ENCODE peak calls at places on chromosomes 1 and 21, in seven cellular contexts. One of them, this sample, is unnamed.

GRCh38 chr1:4585216-4585615 is 69.2 kb upstream of the AJAP1 start:
- DNase-seq in mesendoderm: peak
- DNase-seq in neuronal stem cell: peak
- DNase-seq in trophoblast cell: peak
- DNase-seq in IMR-90: no peak
- DNase-seq in H9: peak
- DNase-seq in H1: no peak
- DNase-seq in this sample: no peak

GRCh38 chr1:119544165-119544762 is 37.3 kb downstream of the HSD3B1 start:
- DNase-seq in mesendoderm: peak
- DNase-seq in neuronal stem cell: no peak
- DNase-seq in trophoblast cell: peak
- DNase-seq in IMR-90: no peak
- DNase-seq in H9: peak
- DNase-seq in H1: no peak
- DNase-seq in this sample: peak

GRCh38 chr1:184225501-184226487 is 161.0 kb upstream of the C1orf21 start:
- DNase-seq in mesendoderm: no peak
- DNase-seq in neuronal stem cell: no peak
- DNase-seq in trophoblast cell: no peak
- DNase-seq in IMR-90: no peak
- DNase-seq in H9: no peak
- DNase-seq in H1: no peak
- DNase-seq in this sample: no peak

GRCh38 chr1:44405804-44406743 is 1.0 kb downstream of the RNF220 start:
- DNase-seq in mesendoderm: peak
- DNase-seq in neuronal stem cell: no peak
- DNase-seq in trophoblast cell: no peak
- DNase-seq in IMR-90: no peak
- DNase-seq in H9: peak
- DNase-seq in H1: no peak
- DNase-seq in this sample: peak

GRCh38 chr21:8991968-8992621 is 1529.3 kb upstream of the TPTE start:
- DNase-seq in mesendoderm: no peak
- DNase-seq in neuronal stem cell: no peak
- DNase-seq in trophoblast cell: peak
- DNase-seq in IMR-90: no peak
- DNase-seq in H9: no peak
- DNase-seq in H1: no peak
- DNase-seq in this sample: no peak

GRCh38 chr1:210257698-210258395 is 25.3 kb downstream of the SERTAD4 start:
- DNase-seq in mesendoderm: no peak
- DNase-seq in neuronal stem cell: no peak
- DNase-seq in trophoblast cell: no peak
- DNase-seq in IMR-90: no peak
- DNase-seq in H9: no peak
- DNase-seq in H1: no peak
- DNase-seq in this sample: no peak

GRCh38 chr1:97192872-97193572 is 471.4 kb downstream of the PTBP2 start:
- DNase-seq in mesendoderm: peak
- DNase-seq in neuronal stem cell: no peak
- DNase-seq in trophoblast cell: peak
- DNase-seq in IMR-90: peak
- DNase-seq in H9: no peak
- DNase-seq in H1: no peak
- DNase-seq in this sample: peak

GRCh38 chr1:47190807-47191206 is 971 bp upstream of the PDZK1IP1 start:
- DNase-seq in mesendoderm: no peak
- DNase-seq in neuronal stem cell: no peak
- DNase-seq in trophoblast cell: no peak
- DNase-seq in IMR-90: no peak
- DNase-seq in H9: peak
- DNase-seq in H1: no peak
- DNase-seq in this sample: no peak

GRCh38 chr21:34604556-34604955 is 10.4 kb downstream of the RCAN1 start:
- DNase-seq in mesendoderm: no peak
- DNase-seq in neuronal stem cell: no peak
- DNase-seq in trophoblast cell: no peak
- DNase-seq in IMR-90: no peak
- DNase-seq in H9: no peak
- DNase-seq in H1: no peak
- DNase-seq in this sample: no peak

GRCh38 chr1:65021792-65022191 is 55.4 kb upstream of the JAK1 start:
- DNase-seq in mesendoderm: no peak
- DNase-seq in neuronal stem cell: no peak
- DNase-seq in trophoblast cell: no peak
- DNase-seq in IMR-90: no peak
- DNase-seq in H9: no peak
- DNase-seq in H1: no peak
- DNase-seq in this sample: no peak

GRCh38 chr1:40944326-40944725 is 35.2 kb upstream of the CTPS1 start:
- DNase-seq in mesendoderm: no peak
- DNase-seq in neuronal stem cell: no peak
- DNase-seq in trophoblast cell: peak
- DNase-seq in IMR-90: peak
- DNase-seq in H9: no peak
- DNase-seq in H1: no peak
- DNase-seq in this sample: peak

GRCh38 chr1:40745180-40745579 is 38.4 kb upstream of the KCNQ4 start:
- DNase-seq in mesendoderm: peak
- DNase-seq in neuronal stem cell: no peak
- DNase-seq in trophoblast cell: peak
- DNase-seq in IMR-90: peak
- DNase-seq in H9: no peak
- DNase-seq in H1: no peak
- DNase-seq in this sample: no peak

GRCh38 chr1:31707711-31708110 is 3.9 kb upstream of the COL16A1 start:
- DNase-seq in mesendoderm: peak
- DNase-seq in neuronal stem cell: no peak
- DNase-seq in trophoblast cell: peak
- DNase-seq in IMR-90: peak
- DNase-seq in H9: no peak
- DNase-seq in H1: no peak
- DNase-seq in this sample: peak

GRCh38 chr1:3170566-3171453 is 101.8 kb downstream of the PRDM16 start:
- DNase-seq in mesendoderm: no peak
- DNase-seq in neuronal stem cell: peak
- DNase-seq in trophoblast cell: no peak
- DNase-seq in IMR-90: no peak
- DNase-seq in H9: no peak
- DNase-seq in H1: no peak
- DNase-seq in this sample: peak

GRCh38 chr1:185483647-185484450 is 166.8 kb upstream of the IVNS1ABP start:
- DNase-seq in mesendoderm: peak
- DNase-seq in neuronal stem cell: no peak
- DNase-seq in trophoblast cell: peak
- DNase-seq in IMR-90: peak
- DNase-seq in H9: no peak
- DNase-seq in H1: no peak
- DNase-seq in this sample: peak

GRCh38 chr1:226355679-226356583 is 47.0 kb upstream of the LIN9 start:
- DNase-seq in mesendoderm: no peak
- DNase-seq in neuronal stem cell: no peak
- DNase-seq in trophoblast cell: no peak
- DNase-seq in IMR-90: no peak
- DNase-seq in H9: no peak
- DNase-seq in H1: no peak
- DNase-seq in this sample: peak

GRCh38 chr1:18271336-18271735 is 163.7 kb downstream of the IGSF21 start:
- DNase-seq in mesendoderm: no peak
- DNase-seq in neuronal stem cell: no peak
- DNase-seq in trophoblast cell: no peak
- DNase-seq in IMR-90: no peak
- DNase-seq in H9: no peak
- DNase-seq in H1: no peak
- DNase-seq in this sample: no peak

GRCh38 chr21:38848187-38848609 is 42.5 kb downstream of the ETS2 start:
- DNase-seq in mesendoderm: no peak
- DNase-seq in neuronal stem cell: no peak
- DNase-seq in trophoblast cell: no peak
- DNase-seq in IMR-90: no peak
- DNase-seq in H9: no peak
- DNase-seq in H1: no peak
- DNase-seq in this sample: peak

GRCh38 chr1:25034736-25035522 is 104.9 kb upstream of the RUNX3 start:
- DNase-seq in mesendoderm: no peak
- DNase-seq in neuronal stem cell: no peak
- DNase-seq in trophoblast cell: no peak
- DNase-seq in IMR-90: no peak
- DNase-seq in H9: no peak
- DNase-seq in H1: no peak
- DNase-seq in this sample: no peak

GRCh38 chr1:150995896-150996295 is 10.8 kb downstream of the MINDY1 start:
- DNase-seq in mesendoderm: peak
- DNase-seq in neuronal stem cell: no peak
- DNase-seq in trophoblast cell: peak
- DNase-seq in IMR-90: no peak
- DNase-seq in H9: peak
- DNase-seq in H1: no peak
- DNase-seq in this sample: peak

GRCh38 chr1:28328228-28328648 is 602 bp upstream of the MED18 start:
- DNase-seq in mesendoderm: no peak
- DNase-seq in neuronal stem cell: no peak
- DNase-seq in trophoblast cell: no peak
- DNase-seq in IMR-90: no peak
- DNase-seq in H9: no peak
- DNase-seq in H1: no peak
- DNase-seq in this sample: no peak

GRCh38 chr1:11735854-11736745 is at the start of gene AGTRAP:
- DNase-seq in mesendoderm: peak
- DNase-seq in neuronal stem cell: peak
- DNase-seq in trophoblast cell: peak
- DNase-seq in IMR-90: peak
- DNase-seq in H9: peak
- DNase-seq in H1: peak
- DNase-seq in this sample: peak

GRCh38 chr1:79859212-79859948 is 852.9 kb upstream of the ADGRL4 start:
- DNase-seq in mesendoderm: peak
- DNase-seq in neuronal stem cell: no peak
- DNase-seq in trophoblast cell: no peak
- DNase-seq in IMR-90: peak
- DNase-seq in H9: no peak
- DNase-seq in H1: no peak
- DNase-seq in this sample: peak

GRCh38 chr1:60149254-60149653 is 75.7 kb upstream of the C1orf87 start:
- DNase-seq in mesendoderm: no peak
- DNase-seq in neuronal stem cell: no peak
- DNase-seq in trophoblast cell: no peak
- DNase-seq in IMR-90: no peak
- DNase-seq in H9: no peak
- DNase-seq in H1: no peak
- DNase-seq in this sample: no peak

GRCh38 chr1:223731076-223731770 is 18.9 kb downstream of the CAPN2 start:
- DNase-seq in mesendoderm: no peak
- DNase-seq in neuronal stem cell: no peak
- DNase-seq in trophoblast cell: peak
- DNase-seq in IMR-90: peak
- DNase-seq in H9: no peak
- DNase-seq in H1: no peak
- DNase-seq in this sample: peak

GRCh38 chr1:11354893-11355593 is 82.0 kb downstream of the UBIAD1 start:
- DNase-seq in mesendoderm: peak
- DNase-seq in neuronal stem cell: no peak
- DNase-seq in trophoblast cell: no peak
- DNase-seq in IMR-90: no peak
- DNase-seq in H9: no peak
- DNase-seq in H1: no peak
- DNase-seq in this sample: no peak

GRCh38 chr21:45126085-45126687 is 51.8 kb downstream of the ADARB1 start:
- DNase-seq in mesendoderm: no peak
- DNase-seq in neuronal stem cell: no peak
- DNase-seq in trophoblast cell: no peak
- DNase-seq in IMR-90: no peak
- DNase-seq in H9: no peak
- DNase-seq in H1: no peak
- DNase-seq in this sample: no peak

GRCh38 chr1:66676616-66677298 is 75.5 kb upstream of the DYNLT5 start:
- DNase-seq in mesendoderm: no peak
- DNase-seq in neuronal stem cell: no peak
- DNase-seq in trophoblast cell: peak
- DNase-seq in IMR-90: peak
- DNase-seq in H9: no peak
- DNase-seq in H1: no peak
- DNase-seq in this sample: peak

GRCh38 chr1:32372149-32372756 is 9.9 kb downstream of the TSSK3 start:
- DNase-seq in mesendoderm: no peak
- DNase-seq in neuronal stem cell: no peak
- DNase-seq in trophoblast cell: no peak
- DNase-seq in IMR-90: no peak
- DNase-seq in H9: no peak
- DNase-seq in H1: no peak
- DNase-seq in this sample: peak

DNA sequence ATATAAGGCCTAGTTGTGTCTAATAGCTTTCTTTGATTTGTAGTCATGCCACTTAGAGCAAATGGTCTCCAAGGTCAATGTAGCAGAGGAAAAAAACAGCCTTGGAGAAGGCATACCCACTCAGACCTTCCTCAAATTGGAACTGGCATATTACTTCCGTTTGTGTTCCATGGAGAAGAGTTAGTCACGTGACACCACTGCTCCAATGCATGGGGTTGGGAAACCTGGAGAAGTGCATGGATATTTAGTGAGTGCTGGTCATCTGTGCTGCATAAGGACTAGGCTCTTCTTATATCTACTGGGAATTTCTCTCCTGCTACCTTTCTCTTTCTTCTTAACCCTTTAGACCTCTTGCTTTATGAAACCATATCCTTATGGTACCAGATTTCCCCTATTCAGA is 167.8 kb downstream of the BACH1 start:
- DNase-seq in mesendoderm: no peak
- DNase-seq in neuronal stem cell: no peak
- DNase-seq in trophoblast cell: no peak
- DNase-seq in IMR-90: no peak
- DNase-seq in H9: no peak
- DNase-seq in H1: no peak
- DNase-seq in this sample: no peak
- H3K18ac ChIP-seq in mesendoderm: no peak
- H3K18ac ChIP-seq in neuronal stem cell: no peak
- H3K18ac ChIP-seq in trophoblast cell: no peak
- H3K18ac ChIP-seq in IMR-90: no peak
- H3K18ac ChIP-seq in H9: no peak
- H3K18ac ChIP-seq in H1: no peak
- H3K18ac ChIP-seq in this sample: no peak

GRCh38 chr1:22661880-22662279 is 8.8 kb downstream of the C1QB start:
- DNase-seq in mesendoderm: no peak
- DNase-seq in neuronal stem cell: no peak
- DNase-seq in trophoblast cell: no peak
- DNase-seq in IMR-90: no peak
- DNase-seq in H9: no peak
- DNase-seq in H1: no peak
- DNase-seq in this sample: no peak
- H3K23ac ChIP-seq in mesendoderm: no peak
- H3K23ac ChIP-seq in neuronal stem cell: no peak
- H3K23ac ChIP-seq in trophoblast cell: no peak
- H3K23ac ChIP-seq in IMR-90: no peak
- H3K23ac ChIP-seq in H9: no peak
- H3K23ac ChIP-seq in H1: no peak
- H3K23ac ChIP-seq in this sample: no peak

GRCh38 chr1:34859442-34860200 is at the start of gene SMIM12:
- DNase-seq in mesendoderm: peak
- DNase-seq in neuronal stem cell: peak
- DNase-seq in trophoblast cell: peak
- DNase-seq in IMR-90: peak
- DNase-seq in H9: peak
- DNase-seq in H1: peak
- DNase-seq in this sample: peak
- H3K18ac ChIP-seq in mesendoderm: no peak
- H3K18ac ChIP-seq in neuronal stem cell: peak
- H3K18ac ChIP-seq in trophoblast cell: peak
- H3K18ac ChIP-seq in IMR-90: peak
- H3K18ac ChIP-seq in H9: peak
- H3K18ac ChIP-seq in H1: no peak
- H3K18ac ChIP-seq in this sample: peak

GRCh38 chr1:85089203-85089602 is 40.9 kb upstream of the MCOLN3 start:
- DNase-seq in mesendoderm: no peak
- DNase-seq in neuronal stem cell: no peak
- DNase-seq in trophoblast cell: no peak
- DNase-seq in IMR-90: no peak
- DNase-seq in H9: no peak
- DNase-seq in H1: no peak
- DNase-seq in this sample: no peak
- H3K23ac ChIP-seq in mesendoderm: no peak
- H3K23ac ChIP-seq in neuronal stem cell: no peak
- H3K23ac ChIP-seq in trophoblast cell: no peak
- H3K23ac ChIP-seq in IMR-90: no peak
- H3K23ac ChIP-seq in H9: no peak
- H3K23ac ChIP-seq in H1: no peak
- H3K23ac ChIP-seq in this sample: no peak

This sample was measured in mesenchymal stem cell.